ENCODE peak calls at places on chromosomes 12 and 14, in four cellular contexts. One of them, this sample, is unnamed.

GRCh38 chr12:90543841-90544240 is 411.1 kb downstream of the CCER1 start:
- DNase-seq in GM12878: no peak
- DNase-seq in HepG2: no peak
- DNase-seq in H1: no peak
- DNase-seq in this sample: no peak

GRCh38 chr14:29814153-29815057 is 113.2 kb downstream of the PRKD1 start:
- DNase-seq in GM12878: no peak
- DNase-seq in HepG2: no peak
- DNase-seq in H1: no peak
- DNase-seq in this sample: no peak

GRCh38 chr14:32681598-32681997 is 257.1 kb upstream of the NPAS3 start:
- DNase-seq in H1: no peak
- DNase-seq in HepG2: no peak
- DNase-seq in GM12878: no peak
- DNase-seq in this sample: no peak

GRCh38 chr14:60691383-60692113 is 32.6 kb downstream of the SIX4 start:
- DNase-seq in H1: no peak
- DNase-seq in HepG2: peak
- DNase-seq in GM12878: no peak
- DNase-seq in this sample: no peak

GRCh38 chr12:79063258-79063657 is 198.7 kb downstream of the SYT1 start:
- DNase-seq in GM12878: no peak
- DNase-seq in HepG2: no peak
- DNase-seq in H1: no peak
- DNase-seq in this sample: no peak

GRCh38 chr14:83085725-83086124 is 1552.1 kb upstream of the SEL1L start:
- DNase-seq in GM12878: no peak
- DNase-seq in H1: no peak
- DNase-seq in HepG2: no peak
- DNase-seq in this sample: no peak

GRCh38 chr14:68669101-68669500 is 123.8 kb downstream of the ZFP36L1 start:
- DNase-seq in GM12878: no peak
- DNase-seq in H1: no peak
- DNase-seq in HepG2: no peak
- DNase-seq in this sample: no peak

GRCh38 chr12:17286874-17287273 is 680.9 kb upstream of the LMO3 start:
- DNase-seq in H1: no peak
- DNase-seq in GM12878: no peak
- DNase-seq in HepG2: no peak
- DNase-seq in this sample: no peak

GRCh38 chr12:46959484-46959883 is 119.9 kb upstream of the PCED1B start:
- DNase-seq in H1: no peak
- DNase-seq in GM12878: no peak
- DNase-seq in HepG2: no peak
- DNase-seq in this sample: no peak

GRCh38 chr12:91920276-91920675 is 225.4 kb downstream of the BTG1 start:
- DNase-seq in HepG2: no peak
- DNase-seq in GM12878: no peak
- DNase-seq in H1: no peak
- DNase-seq in this sample: no peak

GRCh38 chr14:21084988-21085853 is 13.2 kb downstream of the ZNF219 start:
- DNase-seq in H1: no peak
- DNase-seq in GM12878: no peak
- DNase-seq in HepG2: no peak
- DNase-seq in this sample: no peak

GRCh38 chr14:65169351-65169750 is 67.0 kb upstream of the MAX start:
- DNase-seq in GM12878: peak
- DNase-seq in HepG2: no peak
- DNase-seq in H1: no peak
- DNase-seq in this sample: no peak

GRCh38 chr12:969821-970220 is 20.3 kb upstream of the RAD52 start:
- DNase-seq in H1: no peak
- DNase-seq in HepG2: no peak
- DNase-seq in GM12878: no peak
- DNase-seq in this sample: no peak

GRCh38 chr14:51093371-51094281 is 1.3 kb downstream of the TRIM9 start:
- DNase-seq in GM12878: no peak
- DNase-seq in H1: no peak
- DNase-seq in HepG2: no peak
- DNase-seq in this sample: no peak

GRCh38 chr12:19967486-19967885 is 400.9 kb upstream of the PDE3A start:
- DNase-seq in HepG2: no peak
- DNase-seq in H1: no peak
- DNase-seq in GM12878: peak
- DNase-seq in this sample: no peak

GRCh38 chr12:109192358-109192757 is 76.0 kb downstream of the ACACB start:
- DNase-seq in HepG2: no peak
- DNase-seq in H1: no peak
- DNase-seq in GM12878: no peak
- DNase-seq in this sample: no peak

GRCh38 chr12:80320121-80320678 is 123.8 kb upstream of the PTPRQ start:
- DNase-seq in HepG2: no peak
- DNase-seq in GM12878: no peak
- DNase-seq in H1: peak
- DNase-seq in this sample: no peak

GRCh38 chr12:131002271-131002670 is 48.6 kb downstream of the ADGRD1 start:
- DNase-seq in H1: no peak
- DNase-seq in GM12878: peak
- DNase-seq in HepG2: no peak
- DNase-seq in this sample: no peak

GRCh38 chr12:49946497-49946896 is 4.0 kb upstream of the AQP2 start:
- DNase-seq in HepG2: no peak
- DNase-seq in H1: no peak
- DNase-seq in GM12878: no peak
- DNase-seq in this sample: no peak

GRCh38 chr12:93113317-93114006 is 184.4 kb upstream of the EEA1 start:
- DNase-seq in H1: no peak
- DNase-seq in GM12878: no peak
- DNase-seq in HepG2: no peak
- DNase-seq in this sample: no peak

GRCh38 chr12:132186208-132186856 is 42.1 kb downstream of the NOC4L start:
- DNase-seq in HepG2: no peak
- DNase-seq in GM12878: no peak
- DNase-seq in H1: no peak
- DNase-seq in this sample: no peak

GRCh38 chr14:37546621-37547447 is 48.2 kb downstream of the FOXA1 start:
- DNase-seq in HepG2: peak
- DNase-seq in H1: no peak
- DNase-seq in GM12878: no peak
- DNase-seq in this sample: no peak

GRCh38 chr12:75724913-75725312 is 213.5 kb upstream of the KRR1 start:
- DNase-seq in H1: no peak
- DNase-seq in GM12878: no peak
- DNase-seq in HepG2: peak
- DNase-seq in this sample: peak

GRCh38 chr14:34633697-34634096 is 3.7 kb upstream of the SNX6 start:
- DNase-seq in GM12878: no peak
- DNase-seq in H1: no peak
- DNase-seq in HepG2: no peak
- DNase-seq in this sample: no peak

GRCh38 chr14:34629657-34630529 is at the start of gene SNX6:
- DNase-seq in H1: peak
- DNase-seq in HepG2: peak
- DNase-seq in GM12878: no peak
- DNase-seq in this sample: peak

GRCh38 chr14:34632451-34632850 is 2.5 kb upstream of the SNX6 start:
- DNase-seq in H1: no peak
- DNase-seq in GM12878: no peak
- DNase-seq in HepG2: no peak
- DNase-seq in this sample: no peak

GRCh38 chr14:34629344-34629656 is 648 bp downstream of the SNX6 start:
- DNase-seq in H1: no peak
- DNase-seq in HepG2: no peak
- DNase-seq in GM12878: no peak
- DNase-seq in this sample: no peak

GRCh38 chr14:34628681-34629135 is 1.2 kb downstream of the SNX6 start:
- DNase-seq in H1: no peak
- DNase-seq in GM12878: no peak
- DNase-seq in HepG2: peak
- DNase-seq in this sample: peak
- TF ChIP-seq BRCA1 in H1: no peak
- TF ChIP-seq BRCA1 in GM12878: no peak
- TF ChIP-seq BRCA1 in HepG2: no peak
- TF ChIP-seq BRCA1 in this sample: no peak

GRCh38 chr14:76582447-76582846 is 178.8 kb upstream of the VASH1 start:
- DNase-seq in HepG2: no peak
- DNase-seq in H1: no peak
- DNase-seq in GM12878: no peak
- DNase-seq in this sample: no peak

GRCh38 chr14:76580399-76580798 is 180.9 kb upstream of the VASH1 start:
- DNase-seq in H1: no peak
- DNase-seq in HepG2: no peak
- DNase-seq in GM12878: no peak
- DNase-seq in this sample: no peak

GRCh38 chr14:76580967-76581366 is 180.3 kb upstream of the VASH1 start:
- DNase-seq in GM12878: no peak
- DNase-seq in HepG2: no peak
- DNase-seq in H1: no peak
- DNase-seq in this sample: no peak

GRCh38 chr14:76584271-76584702 is 177.0 kb upstream of the VASH1 start:
- DNase-seq in GM12878: no peak
- DNase-seq in HepG2: no peak
- DNase-seq in H1: no peak
- DNase-seq in this sample: no peak

GRCh38 chr14:76581592-76581991 is 179.7 kb upstream of the VASH1 start:
- DNase-seq in GM12878: no peak
- DNase-seq in HepG2: no peak
- DNase-seq in H1: no peak
- DNase-seq in this sample: no peak
- TF ChIP-seq BRCA1 in GM12878: no peak
- TF ChIP-seq BRCA1 in HepG2: no peak
- TF ChIP-seq BRCA1 in H1: no peak
- TF ChIP-seq BRCA1 in this sample: no peak

GRCh38 chr12:65895759-65896656 is 71.7 kb downstream of the HMGA2 start:
- DNase-seq in HepG2: peak
- DNase-seq in H1: no peak
- DNase-seq in GM12878: no peak
- DNase-seq in this sample: no peak
- TF ChIP-seq BRCA1 in HepG2: no peak
- TF ChIP-seq BRCA1 in H1: no peak
- TF ChIP-seq BRCA1 in GM12878: no peak
- TF ChIP-seq BRCA1 in this sample: no peak

GRCh38 chr12:27396416-27396815 is 50.1 kb upstream of the SMCO2 start:
- DNase-seq in GM12878: no peak
- DNase-seq in HepG2: no peak
- DNase-seq in H1: no peak
- DNase-seq in this sample: no peak
- TF ChIP-seq BRCA1 in GM12878: no peak
- TF ChIP-seq BRCA1 in HepG2: no peak
- TF ChIP-seq BRCA1 in H1: no peak
- TF ChIP-seq BRCA1 in this sample: no peak

GRCh38 chr14:74142523-74142922 is 57.8 kb downstream of the LIN52 start:
- DNase-seq in H1: no peak
- DNase-seq in GM12878: no peak
- DNase-seq in HepG2: no peak
- DNase-seq in this sample: no peak

GRCh38 chr14:74141703-74142102 is 56.9 kb downstream of the LIN52 start:
- DNase-seq in HepG2: peak
- DNase-seq in H1: no peak
- DNase-seq in GM12878: no peak
- DNase-seq in this sample: no peak

GRCh38 chr14:74144789-74145188 is 60.0 kb downstream of the LIN52 start:
- DNase-seq in H1: no peak
- DNase-seq in HepG2: peak
- DNase-seq in GM12878: no peak
- DNase-seq in this sample: no peak

GRCh38 chr14:74135386-74135785 is 50.6 kb downstream of the LIN52 start:
- DNase-seq in HepG2: no peak
- DNase-seq in H1: no peak
- DNase-seq in GM12878: no peak
- DNase-seq in this sample: no peak

DNA sequence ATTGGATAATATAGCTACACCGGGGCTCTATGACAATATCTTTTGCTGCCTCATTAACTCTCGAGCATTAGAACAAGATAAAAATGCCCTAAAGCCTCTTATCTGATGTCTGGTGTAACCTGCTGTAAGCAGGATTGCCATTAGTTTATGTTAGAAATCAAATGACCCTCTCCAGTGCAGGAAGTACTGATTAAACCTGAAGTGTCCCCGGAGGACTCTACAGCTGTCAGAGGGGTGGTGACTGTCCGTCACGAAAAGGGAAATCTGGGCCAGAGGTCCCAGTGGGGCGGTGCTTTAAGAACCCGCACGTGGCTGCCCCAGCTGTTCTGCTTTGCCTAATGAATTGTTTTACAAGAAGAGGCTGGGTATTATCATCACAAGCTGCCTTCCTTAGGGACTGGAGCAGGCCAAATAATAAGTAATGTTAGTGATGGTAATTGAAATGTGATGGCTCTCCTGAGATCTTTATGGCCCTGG is 55.7 kb downstream of the LIN52 start:
- DNase-seq in HepG2: no peak
- DNase-seq in H1: no peak
- DNase-seq in GM12878: no peak
- DNase-seq in this sample: no peak
- TF ChIP-seq BRCA1 in HepG2: no peak
- TF ChIP-seq BRCA1 in H1: no peak
- TF ChIP-seq BRCA1 in GM12878: no peak
- TF ChIP-seq BRCA1 in this sample: no peak

GRCh38 chr12:55694188-55694515 is 13.6 kb downstream of the ITGA7 start:
- DNase-seq in GM12878: no peak
- DNase-seq in H1: no peak
- DNase-seq in HepG2: no peak
- DNase-seq in this sample: no peak
- TF ChIP-seq BRCA1 in GM12878: no peak
- TF ChIP-seq BRCA1 in H1: no peak
- TF ChIP-seq BRCA1 in HepG2: no peak
- TF ChIP-seq BRCA1 in this sample: no peak

GRCh38 chr12:62817556-62818271 is 117.2 kb downstream of the PPM1H start:
- DNase-seq in HepG2: no peak
- DNase-seq in GM12878: no peak
- DNase-seq in H1: no peak
- DNase-seq in this sample: peak

GRCh38 chr12:62808166-62808879 is 126.6 kb downstream of the PPM1H start:
- DNase-seq in HepG2: no peak
- DNase-seq in GM12878: no peak
- DNase-seq in H1: no peak
- DNase-seq in this sample: no peak

GRCh38 chr12:62814243-62814642 is 120.7 kb downstream of the PPM1H start:
- DNase-seq in GM12878: no peak
- DNase-seq in HepG2: no peak
- DNase-seq in H1: no peak
- DNase-seq in this sample: no peak

GRCh38 chr12:62816624-62817023 is 118.3 kb downstream of the PPM1H start:
- DNase-seq in H1: no peak
- DNase-seq in HepG2: no peak
- DNase-seq in GM12878: no peak
- DNase-seq in this sample: no peak

GRCh38 chr12:62813031-62813829 is 121.7 kb downstream of the PPM1H start:
- DNase-seq in H1: peak
- DNase-seq in HepG2: no peak
- DNase-seq in GM12878: no peak
- DNase-seq in this sample: peak
- TF ChIP-seq BRCA1 in H1: no peak
- TF ChIP-seq BRCA1 in HepG2: no peak
- TF ChIP-seq BRCA1 in GM12878: no peak
- TF ChIP-seq BRCA1 in this sample: no peak

This sample was measured in K562.